ENCODE peak calls at places on chromosomes 2 and 18, in seven cellular contexts. K is suprapubic skin, I is transverse colon, X is A549, F is GM12878, N is sigmoid colon, Q is esophagus muscularis mucosa. Z is an unnamed sample. For H3K4me1, the result is how much of the 10 kb centered on the place peaks cover.

GRCh38 chr2:23624915-23625314 is 239.9 kb downstream of the KLHL29 start:
- DNase-seq in F (no peak), K (no peak), N (no peak), Q (no peak), I (no peak), X (no peak), Z (no peak)

GRCh38 chr2:72755647-72756423 is 70.0 kb downstream of the EXOC6B start:
- DNase-seq in N (no peak), K (no peak), I (no peak), F (no peak), X (peak), Q (no peak), Z (no peak)

GRCh38 chr18:58015045-58015444 is 29.0 kb upstream of the NEDD4L start:
- DNase-seq in X (no peak), K (no peak), I (peak), N (no peak), Q (no peak), F (peak), Z (no peak)

GRCh38 chr18:9716780-9717563 is 8.9 kb downstream of the RAB31 start:
- DNase-seq in F (peak), Q (no peak), K (no peak), X (no peak), N (peak), I (no peak), Z (no peak)

GRCh38 chr2:181396575-181397062 is 60.6 kb upstream of the ITGA4 start:
- DNase-seq in K (no peak), X (no peak), I (no peak), Q (no peak), N (no peak), F (no peak), Z (no peak)

GRCh38 chr18:49227456-49227855 is 233.0 kb downstream of the DYM start:
- DNase-seq in I (peak), N (no peak), F (no peak), X (no peak), Q (no peak), K (no peak), Z (no peak)

GRCh38 chr2:9230051-9230802 is 23.6 kb downstream of the ASAP2 start:
- DNase-seq in I (no peak), X (no peak), N (peak), F (no peak), Q (no peak), K (peak), Z (no peak)

GRCh38 chr2:119516121-119516520 is 8.2 kb downstream of the SCTR start:
- DNase-seq in K (no peak), F (no peak), N (no peak), Q (no peak), I (no peak), X (no peak), Z (no peak)

GRCh38 chr2:116706381-116706780 is 1108.1 kb upstream of the DDX18 start:
- DNase-seq in N (no peak), Q (no peak), F (no peak), X (no peak), K (no peak), I (no peak), Z (no peak)

GRCh38 chr2:223674998-223675609 is 72.9 kb upstream of the SCG2 start:
- DNase-seq in I (no peak), Q (no peak), X (peak), N (no peak), F (no peak), K (no peak), Z (no peak)

GRCh38 chr2:76556054-76556453 is 845.3 kb upstream of the GCFC2 start:
- DNase-seq in I (no peak), Q (no peak), K (no peak), F (no peak), N (no peak), X (no peak), Z (no peak)

GRCh38 chr2:8514748-8515389 is 167.0 kb upstream of the ID2 start:
- DNase-seq in Q (no peak), I (no peak), N (no peak), F (peak), X (no peak), K (no peak), Z (no peak)

GRCh38 chr18:78601923-78602322 is 377.7 kb upstream of the SALL3 start:
- DNase-seq in I (no peak), N (no peak), Q (no peak), K (no peak), F (no peak), X (no peak), Z (no peak)

GRCh38 chr2:151878655-151879563 is 50.7 kb upstream of the ARL5A start:
- DNase-seq in N (no peak), F (no peak), X (peak), I (no peak), Q (no peak), K (no peak), Z (no peak)

GRCh38 chr2:88538362-88538917 is 85.9 kb upstream of the FOXI3 start:
- DNase-seq in Q (no peak), K (no peak), X (no peak), F (no peak), I (no peak), N (no peak), Z (no peak)

GRCh38 chr2:117726747-117727146 is 87.7 kb upstream of the DDX18 start:
- DNase-seq in Q (no peak), K (no peak), F (no peak), X (no peak), I (no peak), N (no peak), Z (no peak)

GRCh38 chr2:158060862-158061435 is 40.7 kb upstream of the UPP2 start:
- DNase-seq in Q (no peak), K (no peak), N (no peak), I (no peak), X (no peak), F (no peak), Z (no peak)

GRCh38 chr2:172772637-172773036 is 37.0 kb downstream of the RAPGEF4 start:
- DNase-seq in Q (no peak), I (no peak), N (no peak), F (no peak), X (peak), K (no peak), Z (no peak)

GRCh38 chr18:70416496-70416895 is 127.7 kb downstream of the SOCS6 start:
- DNase-seq in X (no peak), F (no peak), K (no peak), N (no peak), Q (no peak), I (no peak), Z (no peak)

GRCh38 chr2:106812377-106812776 is 73.6 kb downstream of the ST6GAL2 start:
- DNase-seq in F (no peak), X (no peak), K (no peak), Q (no peak), N (no peak), I (no peak), Z (no peak)

GRCh38 chr2:191247381-191248057 is 2.3 kb downstream of the MYO1B start:
- DNase-seq in F (no peak), Q (no peak), N (no peak), K (no peak), X (peak), I (no peak), Z (no peak)

GRCh38 chr18:44507729-44508325 is 172.9 kb upstream of the SETBP1 start:
- DNase-seq in N (no peak), F (peak), K (no peak), Q (no peak), I (peak), X (no peak), Z (no peak)

GRCh38 chr18:74303306-74303705 is 11.5 kb upstream of the CYB5A start:
- DNase-seq in N (no peak), I (no peak), K (no peak), X (no peak), F (no peak), Q (peak), Z (no peak)

GRCh38 chr2:153487482-153487881 is 8.9 kb upstream of the RPRM start:
- DNase-seq in X (no peak), K (no peak), N (no peak), I (no peak), F (no peak), Q (no peak), Z (no peak)

GRCh38 chr2:186255823-186256222 is 230.2 kb upstream of the ZC3H15 start:
- DNase-seq in I (no peak), K (no peak), N (no peak), F (no peak), Q (no peak), X (no peak), Z (no peak)

GRCh38 chr2:160667811-160668210 is 174.2 kb upstream of the RBMS1 start:
- DNase-seq in F (no peak), I (no peak), X (no peak), Q (no peak), N (no peak), K (no peak), Z (no peak)

GRCh38 chr2:241863021-241863954 is 4.6 kb upstream of the PDCD1 start:
- DNase-seq in X (no peak), Q (no peak), K (no peak), F (no peak), N (peak), I (no peak), Z (peak)

GRCh38 chr2:181684454-181685149 is 4.3 kb upstream of the NEUROD1 start:
- DNase-seq in F (no peak), I (no peak), X (no peak), N (no peak), Q (no peak), K (no peak), Z (no peak)

GRCh38 chr2:232882505-232883115 is 12.5 kb downstream of the SNORC start:
- DNase-seq in K (no peak), Q (no peak), X (no peak), N (no peak), I (no peak), F (no peak), Z (no peak)

GRCh38 chr2:122843503-122843902 is 1088.1 kb downstream of the TSN start:
- DNase-seq in X (no peak), Q (no peak), N (no peak), I (no peak), F (no peak), K (no peak), Z (no peak)

GRCh38 chr2:70380621-70381020 is 78.8 kb upstream of the FAM136A start:
- DNase-seq in I (no peak), Q (no peak), N (no peak), X (no peak), K (no peak), F (no peak), Z (no peak)

GRCh38 chr2:182666674-182667320 is 49.3 kb upstream of the DNAJC10 start:
- DNase-seq in X (peak), I (no peak), N (no peak), K (no peak), Q (no peak), F (no peak), Z (no peak)

GRCh38 chr2:108918156-108918845 is 70.7 kb downstream of the EDAR start:
- DNase-seq in Q (no peak), N (peak), I (no peak), F (no peak), X (no peak), K (no peak), Z (no peak)

GRCh38 chr2:25230626-25231311 is 62.4 kb upstream of the POMC start:
- DNase-seq in I (no peak), Q (no peak), N (no peak), F (no peak), X (no peak), K (no peak), Z (no peak)

GRCh38 chr18:69539404-69539803 is 138.7 kb downstream of the DOK6 start:
- DNase-seq in I (no peak), X (no peak), N (no peak), Q (no peak), F (no peak), K (no peak), Z (no peak)

GRCh38 chr2:42095923-42096408 is 48.1 kb downstream of the PKDCC start:
- DNase-seq in X (peak), I (peak), N (peak), F (no peak), K (peak), Q (no peak), Z (peak)

GRCh38 chr2:100235098-100235497 is 87.2 kb downstream of the LONRF2 start:
- DNase-seq in I (peak), N (no peak), F (no peak), Q (no peak), X (no peak), K (no peak), Z (no peak)

GRCh38 chr2:234958746-234959395 is 7.1 kb downstream of the SH3BP4 start:
- DNase-seq in I (no peak), X (no peak), N (peak), F (no peak), K (no peak), Q (no peak), Z (no peak)

GRCh38 chr2:224915126-224915525 is 127.1 kb downstream of the DOCK10 start:
- DNase-seq in X (no peak), I (no peak), K (no peak), Q (no peak), N (no peak), F (no peak), Z (no peak)

GRCh38 chr2:166068981-166069380 is 58.8 kb downstream of the SCN1A start:
- DNase-seq in F (no peak), I (no peak), Q (no peak), X (no peak), N (no peak), K (no peak), Z (no peak)

GRCh38 chr2:57407742-57408343 is 638.8 kb upstream of the VRK2 start:
- DNase-seq in N (no peak), F (no peak), K (no peak), Q (no peak), I (no peak), X (no peak), Z (no peak)
- TF ChIP-seq EP300 in N (no peak), F (no peak), K (no peak), Q (no peak), I (no peak), X (no peak), Z (no peak)

GRCh38 chr18:31402026-31402373 is 25.4 kb downstream of the DSG4 start:
- DNase-seq in Q (no peak), X (peak), I (no peak), N (no peak), K (no peak), F (no peak), Z (no peak)
- H3K4me1 ChIP-seq in Q (under half), X (under half), I (half or more), N (under half), K (under half), F (under half), Z (under half)

GRCh38 chr2:43319541-43319940 is 93.1 kb upstream of the ZFP36L2 start:
- DNase-seq in N (no peak), Q (no peak), K (no peak), X (no peak), I (no peak), F (no peak), Z (no peak)
- TF ChIP-seq EP300 in N (no peak), Q (no peak), K (no peak), X (no peak), I (no peak), F (no peak), Z (no peak)

GRCh38 chr2:207048421-207048820 is 109.1 kb downstream of the CPO start:
- DNase-seq in K (no peak), F (no peak), X (no peak), I (no peak), N (no peak), Q (no peak), Z (no peak)
- H3K4me1 ChIP-seq in K (under half), F (under half), X (under half), I (under half), N (under half), Q (under half), Z (under half)

DNA sequence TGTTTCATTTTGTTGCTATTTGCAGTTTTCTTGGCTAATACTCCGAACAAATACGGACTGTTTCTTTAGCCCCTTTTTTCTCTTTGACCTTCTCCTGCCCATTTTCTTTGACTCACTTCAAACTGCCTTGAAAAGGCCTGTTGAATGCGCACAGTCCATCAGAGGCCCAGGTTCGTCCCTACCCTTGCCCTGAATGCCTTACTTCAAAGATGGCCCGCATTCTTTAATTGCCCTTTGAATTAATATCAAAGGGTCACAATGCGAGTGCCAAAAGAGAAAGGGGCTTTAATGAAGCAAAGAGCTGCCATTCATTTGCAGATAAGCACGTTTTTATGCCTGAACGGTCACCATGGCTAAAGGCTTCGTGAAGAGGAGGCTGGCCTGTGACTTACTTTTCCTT is 29.7 kb downstream of the PAX3 start:
- DNase-seq in I (no peak), N (no peak), X (no peak), F (no peak), Q (no peak), K (no peak), Z (no peak)
- TF ChIP-seq EP300 in I (no peak), N (no peak), X (no peak), F (no peak), Q (no peak), K (no peak), Z (no peak)

DNA sequence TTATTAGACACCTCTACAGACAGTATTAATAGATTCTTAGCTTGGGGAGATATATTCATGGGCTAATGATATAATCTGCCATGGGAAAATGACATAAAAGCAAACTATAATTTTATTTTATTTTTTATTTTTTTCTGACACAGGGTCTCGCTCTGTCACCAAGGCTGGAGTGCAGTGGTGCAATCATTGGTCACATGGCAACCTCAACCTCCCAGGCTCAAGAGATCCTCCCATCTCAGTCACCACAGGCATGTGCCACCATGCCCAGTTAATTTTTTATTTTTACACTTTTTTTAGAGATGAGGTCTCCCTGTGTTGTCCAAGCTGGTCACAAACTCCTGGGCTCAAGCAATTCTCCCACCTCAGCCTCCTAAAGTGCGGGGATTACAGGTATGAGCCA is 39.3 kb downstream of the RTN4 start:
- DNase-seq in I (no peak), Q (no peak), K (peak), F (no peak), X (peak), N (no peak), Z (no peak)
- H3K4me1 ChIP-seq in I (half or more), Q (half or more), K (half or more), F (under half), X (half or more), N (half or more), Z (under half)

DNA sequence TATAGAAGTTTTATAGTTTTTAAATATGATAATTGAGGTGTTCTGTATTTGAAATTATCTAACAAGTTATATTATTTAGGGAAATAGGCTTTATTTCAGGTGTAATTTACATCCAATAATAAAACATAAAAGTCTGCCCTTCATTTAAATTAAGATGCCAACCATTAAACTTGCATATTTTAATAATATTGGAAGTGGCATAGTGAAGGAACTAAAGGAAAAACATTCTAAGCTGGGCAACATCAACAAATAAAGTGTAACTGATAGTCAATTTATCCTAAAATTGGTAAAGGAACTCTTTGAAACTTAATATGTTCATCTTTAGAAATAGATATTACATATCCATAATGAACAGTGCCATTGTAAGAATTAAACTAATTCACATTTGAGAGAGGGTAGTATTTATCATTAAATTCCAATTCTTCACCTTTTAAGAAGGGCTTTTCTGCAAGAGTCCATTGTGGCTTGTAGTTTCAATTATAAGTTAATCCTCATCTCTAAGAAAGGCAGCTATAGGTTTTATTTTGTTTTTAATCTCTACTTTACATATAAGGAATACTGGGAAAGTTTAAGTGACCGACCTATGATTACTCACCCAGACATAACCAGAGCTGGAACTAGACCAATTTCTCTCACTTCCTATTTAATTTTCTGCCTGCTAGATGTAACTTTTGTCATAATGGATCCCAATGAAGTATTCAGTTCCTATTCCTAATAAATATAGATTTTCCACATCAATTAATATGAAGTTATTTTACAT is 401.6 kb downstream of the XIRP2 start:
- DNase-seq in Q (no peak), I (no peak), F (no peak), N (no peak), X (no peak), K (no peak), Z (no peak)
- TF ChIP-seq EP300 in Q (no peak), I (no peak), F (no peak), N (no peak), X (no peak), K (no peak), Z (no peak)

DNA sequence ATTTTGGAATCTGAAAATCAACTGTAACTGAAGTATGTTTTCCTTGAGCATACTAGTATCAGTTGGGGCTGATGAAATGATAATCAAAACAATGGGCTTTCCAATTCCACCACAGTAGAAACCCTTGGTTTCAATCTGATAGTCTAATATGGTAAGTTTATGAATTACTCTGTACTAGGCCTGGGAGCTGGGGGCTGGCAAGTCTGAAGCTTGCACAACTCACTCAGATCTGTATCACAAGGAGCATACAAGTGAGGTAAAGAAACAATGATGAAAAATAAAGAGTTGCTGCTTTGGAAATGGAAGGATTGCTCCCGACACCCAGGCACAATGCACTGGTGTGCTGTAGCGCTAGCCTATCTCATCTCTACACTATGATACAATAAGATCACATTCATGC is 19.4 kb downstream of the ZEB2 start:
- DNase-seq in N (no peak), X (no peak), K (no peak), I (no peak), Q (no peak), F (no peak), Z (no peak)
- H3K4me1 ChIP-seq in N (under half), X (under half), K (under half), I (under half), Q (under half), F (under half), Z (under half)

GRCh38 chr2:210170442-210171303 is 536 bp downstream of the KANSL1L start:
- DNase-seq in I (peak), F (peak), K (peak), X (peak), Q (peak), N (peak), Z (peak)
- TF ChIP-seq EP300 in I (no peak), F (peak), K (no peak), X (no peak), Q (no peak), N (no peak), Z (peak)

GRCh38 chr2:156279446-156279845 is 53.1 kb downstream of the NR4A2 start:
- DNase-seq in I (no peak), Q (no peak), N (no peak), X (no peak), F (no peak), K (no peak), Z (no peak)
- H3K4me1 ChIP-seq in I (under half), Q (under half), N (under half), X (under half), F (under half), K (under half), Z (under half)

Z was measured in ovary.